ENCODE peak calls at places on chromosome 2, in six cellular contexts. K is activated naive CD8-positive, alpha-beta T cell treated with anti-CD3 and anti-CD28 coated beads, Interleukin-2, amount 50 U/mL, for 24 hours; C is amygdala; T is effector CD4-positive, alpha-beta T cell; S is ovary; L is lower lobe of right lung. G is an unnamed sample.

GRCh38 chr2:12714391-12715221 is 2.1 kb upstream of the TRIB2 start:
- DNase-seq in K (no peak), C (no peak), T (no peak), S (no peak), L (no peak), G (no peak)

GRCh38 chr2:3667151-3667631 is 9.2 kb downstream of the ALLC start:
- DNase-seq in K (no peak), C (no peak), T (no peak), S (no peak), L (no peak), G (no peak)

GRCh38 chr2:42984081-42984480 is 191.7 kb upstream of the HAAO start:
- DNase-seq in K (no peak), C (no peak), T (no peak), S (no peak), L (no peak), G (no peak)

GRCh38 chr2:1460851-1461418 is 47.7 kb downstream of the TPO start:
- DNase-seq in K (no peak), C (no peak), T (no peak), S (no peak), L (no peak), G (no peak)

GRCh38 chr2:88077076-88077475 is 9.5 kb downstream of the SMYD1 start:
- DNase-seq in K (no peak), C (no peak), T (no peak), S (no peak), L (no peak), G (no peak)

GRCh38 chr2:36451512-36451911 is 95.9 kb downstream of the CRIM1 start:
- DNase-seq in K (no peak), C (no peak), T (no peak), S (no peak), L (no peak), G (no peak)

GRCh38 chr2:179486969-179487752 is 222.5 kb upstream of the SESTD1 start:
- DNase-seq in K (no peak), C (no peak), T (no peak), S (no peak), L (no peak), G (no peak)

GRCh38 chr2:198546091-198546490 is 741.7 kb downstream of the PLCL1 start:
- DNase-seq in K (no peak), C (no peak), T (no peak), S (no peak), L (no peak), G (no peak)

GRCh38 chr2:26284132-26284531 is 39.4 kb downstream of the HADHB start:
- DNase-seq in K (no peak), C (no peak), T (no peak), S (no peak), L (no peak), G (no peak)

GRCh38 chr2:179932786-179933185 is 71.4 kb upstream of the ZNF385B start:
- DNase-seq in K (no peak), C (no peak), T (no peak), S (no peak), L (peak; percentile 61), G (no peak)

GRCh38 chr2:44528595-44528994 is 166.8 kb downstream of the CAMKMT start:
- DNase-seq in K (no peak), C (no peak), T (no peak), S (no peak), L (no peak), G (no peak)

GRCh38 chr2:227826019-227826521 is 12.4 kb downstream of the CCL20 start:
- DNase-seq in K (no peak), C (peak; percentile 4), T (no peak), S (no peak), L (no peak), G (no peak)

G was measured in Panc1.